ENCODE peak calls at places on chromosomes 12 and 14, in seven cellular contexts. G is neural crest cell; Y is fibroblast of the aortic adventitia; O is progenitor cell of endocrine pancreas; Q is foreskin fibroblast; L is NB4; N is CD4-positive, alpha-beta T cell. F is an unnamed sample.

GRCh38 chr12:124441443-124442190 is 125.8 kb downstream of the NCOR2 start:
- DNase-seq in L (no peak), Y (peak; percentile 95), Q (peak; percentile 75), G (no peak), O (no peak), N (no peak), F (no peak)

GRCh38 chr12:81468206-81468605 is 290.9 kb downstream of the PPFIA2 start:
- DNase-seq in O (no peak), N (no peak), Q (peak; percentile 49), L (no peak), Y (peak; percentile 44), G (no peak), F (no peak)

GRCh38 chr12:14961466-14962155 is at the start of gene ARHGDIB:
- DNase-seq in Y (no peak), N (peak; percentile 69), Q (no peak), G (no peak), O (no peak), L (peak; percentile 95), F (peak; percentile 94)

GRCh38 chr12:642633-643477 is 20.4 kb downstream of the NINJ2 start:
- DNase-seq in Y (peak; percentile 26), G (peak; percentile 56), N (peak; percentile 61), Q (peak; percentile 81), O (peak; percentile 76), L (peak; percentile 92), F (peak; percentile 82)

GRCh38 chr14:68088463-68088862 is 268.9 kb downstream of the RAD51B start:
- DNase-seq in L (no peak), G (no peak), N (no peak), O (no peak), Y (peak; percentile 28), Q (no peak), F (peak; percentile 33)

GRCh38 chr14:89899917-89900680 is 54.4 kb downstream of the EFCAB11 start:
- DNase-seq in O (no peak), N (no peak), Q (peak; percentile 68), Y (peak; percentile 54), L (peak; percentile 27), G (no peak), F (peak; percentile 19)

GRCh38 chr14:105117710-105118385 is 50.7 kb downstream of the JAG2 start:
- DNase-seq in Y (no peak), L (no peak), N (no peak), O (no peak), Q (no peak), G (no peak), F (no peak)

GRCh38 chr14:90409209-90409730 is 12.4 kb downstream of the CALM1 start:
- DNase-seq in O (no peak), G (no peak), Y (peak; percentile 93), N (no peak), Q (peak; percentile 95), L (no peak), F (no peak)

GRCh38 chr14:105858676-105859025 is 332.3 kb downstream of the TMEM121 start:
- DNase-seq in L (peak; percentile 58), N (no peak), G (no peak), O (no peak), Q (no peak), Y (no peak), F (no peak)

GRCh38 chr12:95701722-95702418 is 88.7 kb downstream of the NTN4 start:
- DNase-seq in G (no peak), L (no peak), Q (no peak), Y (no peak), N (no peak), O (no peak), F (no peak)

GRCh38 chr14:68774771-68775613 is 17.9 kb downstream of the ZFP36L1 start:
- DNase-seq in Y (peak; percentile 80), G (no peak), Q (peak; percentile 84), L (no peak), O (no peak), N (no peak), F (no peak)

GRCh38 chr12:48183091-48183875 is at the start of gene CCDC184:
- DNase-seq in O (peak; percentile 24), N (peak; percentile 51), L (peak; percentile 26), Q (peak; percentile 91), G (peak; percentile 70), Y (peak; percentile 76), F (peak; percentile 77)

GRCh38 chr14:75514673-75515630 is 7.3 kb upstream of the BATF start:
- DNase-seq in Q (peak; percentile 61), Y (peak; percentile 30), G (no peak), L (peak; percentile 87), N (peak; percentile 29), O (no peak), F (peak; percentile 66)

GRCh38 chr14:86153480-86153879 is 623.5 kb downstream of the FLRT2 start:
- DNase-seq in Q (no peak), O (no peak), L (peak; percentile 4), G (no peak), N (no peak), Y (no peak), F (no peak)
- TF ChIP-seq CTCF in Q (peak; percentile 14), O (peak; percentile 41), L (peak; percentile 35), G (peak; percentile 47), N (no peak), Y (no peak), F (no peak)

GRCh38 chr14:54353266-54353665 is 43.5 kb upstream of the CDKN3 start:
- DNase-seq in Y (no peak), G (no peak), L (no peak), N (no peak), Q (no peak), O (no peak), F (no peak)
- TF ChIP-seq CTCF in Y (no peak), G (no peak), L (no peak), N (no peak), Q (no peak), O (no peak), F (no peak)

GRCh38 chr12:114628199-114628598 is 55.8 kb downstream of the TBX3 start:
- DNase-seq in L (no peak), G (no peak), N (no peak), Q (no peak), Y (no peak), O (no peak), F (no peak)

GRCh38 chr12:114636723-114637480 is 47.1 kb downstream of the TBX3 start:
- DNase-seq in L (peak; percentile 17), Q (peak; percentile 69), Y (peak; percentile 16), G (peak; percentile 22), O (no peak), N (no peak), F (no peak)

GRCh38 chr12:114627393-114627792 is 56.6 kb downstream of the TBX3 start:
- DNase-seq in Y (no peak), G (no peak), Q (no peak), L (no peak), N (no peak), O (no peak), F (no peak)

GRCh38 chr12:114625294-114625851 is 58.6 kb downstream of the TBX3 start:
- DNase-seq in L (peak; percentile 66), Y (peak; percentile 66), N (no peak), Q (peak; percentile 86), O (peak; percentile 57), G (peak; percentile 77), F (peak; percentile 72)

DNA sequence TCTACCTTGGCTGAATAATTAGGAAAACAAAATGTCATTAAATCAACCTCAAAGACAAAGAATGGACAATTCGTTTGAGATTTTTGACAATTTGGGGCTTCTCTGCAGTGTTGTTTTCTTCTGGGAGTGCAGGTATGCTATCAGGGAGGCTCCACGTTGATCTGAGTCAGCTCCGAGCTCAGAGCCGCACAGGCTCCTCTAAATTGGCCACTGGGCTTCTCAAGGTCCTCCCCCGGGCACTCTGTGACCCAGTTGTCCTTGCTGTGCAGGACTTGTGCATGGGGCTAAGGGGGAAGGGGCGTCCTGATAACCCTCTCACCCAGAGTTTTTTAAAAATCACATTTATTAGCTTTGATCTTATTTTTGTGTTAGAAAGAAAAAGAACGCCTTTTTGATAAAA is 52.7 kb downstream of the TBX3 start:
- DNase-seq in O (no peak), N (no peak), G (no peak), L (no peak), Q (no peak), Y (no peak), F (no peak)
- TF ChIP-seq CTCF in O (no peak), N (no peak), G (no peak), L (no peak), Q (no peak), Y (no peak), F (no peak)

GRCh38 chr12:18250313-18250916 is 10.9 kb upstream of the PIK3C2G start:
- DNase-seq in O (no peak), Q (peak; percentile 83), Y (peak; percentile 87), N (no peak), G (peak; percentile 23), L (peak; percentile 79), F (peak; percentile 2)

GRCh38 chr12:18243238-18243637 is 18.1 kb upstream of the PIK3C2G start:
- DNase-seq in Q (no peak), G (no peak), L (no peak), Y (no peak), O (no peak), N (no peak), F (no peak)

GRCh38 chr12:18242380-18243089 is 18.8 kb upstream of the PIK3C2G start:
- DNase-seq in Q (no peak), N (no peak), O (no peak), L (no peak), G (no peak), Y (no peak), F (no peak)

DNA sequence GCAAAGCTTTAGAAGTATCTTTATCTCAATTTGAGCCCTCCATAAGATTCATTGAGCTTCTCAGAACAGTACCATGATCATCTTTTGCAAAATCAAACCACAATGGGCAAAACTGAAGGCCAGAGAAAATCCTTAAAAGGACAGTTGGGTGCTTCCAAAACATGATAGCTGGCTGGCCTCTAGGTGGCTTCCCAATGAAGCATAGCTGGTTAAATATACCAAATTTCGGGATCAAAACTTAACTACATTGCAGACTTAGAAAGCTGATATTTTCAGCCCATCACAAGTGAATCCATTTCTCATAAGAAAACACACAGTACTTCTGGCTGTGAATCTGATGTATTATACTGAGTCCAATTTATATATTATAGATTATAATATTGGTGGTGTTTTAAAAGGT is 15.3 kb upstream of the PIK3C2G start:
- DNase-seq in Y (no peak), Q (peak; percentile 35), N (no peak), G (no peak), O (no peak), L (no peak), F (no peak)
- TF ChIP-seq CTCF in Y (peak; percentile 37), Q (peak; percentile 35), N (no peak), G (peak; percentile 38), O (peak; percentile 20), L (no peak), F (no peak)

DNA sequence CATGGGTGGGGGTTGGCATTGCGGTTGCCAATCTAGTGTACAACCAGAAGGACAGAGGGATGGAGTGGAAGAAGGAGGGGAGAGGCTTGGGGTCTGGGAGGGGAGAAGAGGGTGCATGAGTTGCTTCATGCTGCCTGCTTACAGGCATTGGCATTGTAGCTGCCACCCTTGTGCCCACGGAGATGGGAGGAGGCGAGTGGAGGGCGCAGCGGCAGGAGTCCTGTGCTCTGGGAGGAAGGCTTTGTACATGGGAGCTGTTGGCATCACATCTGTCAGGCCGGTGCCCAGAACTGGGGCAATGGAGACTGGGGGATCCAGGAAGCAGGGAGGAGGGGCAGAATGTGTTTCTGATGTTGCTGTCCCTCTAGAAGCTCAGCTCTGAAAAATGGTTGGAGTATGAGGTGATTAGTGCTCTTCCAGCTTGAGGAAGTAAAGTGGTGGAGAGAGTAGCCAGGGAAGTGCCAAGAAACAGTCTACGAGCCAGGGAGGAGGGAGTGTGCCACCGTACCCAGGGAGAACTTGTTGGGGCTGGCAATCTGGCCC is 38.0 kb downstream of the ZFHX2 start:
- DNase-seq in Y (no peak), Q (no peak), G (no peak), O (no peak), L (no peak), N (no peak), F (no peak)
- TF ChIP-seq CTCF in Y (no peak), Q (no peak), G (no peak), O (no peak), L (no peak), N (no peak), F (no peak)

GRCh38 chr12:107317751-107318553 is 224.6 kb upstream of the CRY1 start:
- DNase-seq in N (peak; percentile 69), L (peak; percentile 95), O (peak; percentile 82), G (peak; percentile 72), Q (peak; percentile 88), Y (peak; percentile 90), F (peak; percentile 94)
- TF ChIP-seq CTCF in N (peak; percentile 34), L (peak; percentile 14), O (peak; percentile 57), G (peak; percentile 59), Q (no peak), Y (peak; percentile 5), F (peak; percentile 61)

F was measured in activated CD8-positive, alpha-beta T cell treated with anti-CD3 and anti-CD28 coated beads for 36 hours.